ENCODE peak calls at places on chromosome 12, in ten cellular contexts. Q is K562, M is GM12892, K is breast epithelium, S is HepG2, B is stomach, G is IMR-90, O is lower leg skin, Y is esophagus muscularis mucosa, V is esophagus squamous epithelium. Z is an unnamed sample.

GRCh38 chr12:118151755-118152154 is 15.8 kb downstream of the PEBP1 start:
- DNase-seq in V (no peak), M (no peak), G (no peak), K (no peak), S (no peak), O (no peak), Y (no peak), B (no peak), Q (no peak), Z (no peak)

GRCh38 chr12:1302471-1302870 is 291.9 kb downstream of the FBXL14 start:
- DNase-seq in G (no peak), M (no peak), Y (no peak), B (no peak), K (no peak), V (no peak), S (no peak), Q (no peak), O (no peak), Z (no peak)

GRCh38 chr12:116474899-116475298 is 84.3 kb upstream of the MAP1LC3B2 start:
- DNase-seq in Y (no peak), S (no peak), G (no peak), Q (no peak), V (no peak), B (no peak), K (no peak), M (no peak), O (no peak), Z (no peak)

GRCh38 chr12:3202734-3203446 is 125.7 kb downstream of the TSPAN9 start:
- DNase-seq in Y (no peak), V (no peak), B (peak; percentile 56), G (peak; percentile 34), O (peak; percentile 36), S (peak; percentile 28), Q (peak; percentile 78), M (peak; percentile 61), K (no peak), Z (peak; percentile 36)

GRCh38 chr12:11981174-11981733 is 89.5 kb upstream of the BCL2L14 start:
- DNase-seq in K (no peak), B (no peak), M (no peak), G (no peak), V (no peak), Y (no peak), Q (no peak), S (no peak), O (no peak), Z (no peak)

GRCh38 chr12:45598761-45599160 is 130.7 kb upstream of the ARID2 start:
- DNase-seq in Q (no peak), M (no peak), B (no peak), G (no peak), O (no peak), K (no peak), V (no peak), S (no peak), Y (peak; percentile 57), Z (no peak)

GRCh38 chr12:91704446-91704845 is 441.2 kb downstream of the BTG1 start:
- DNase-seq in O (no peak), V (no peak), Q (no peak), K (no peak), M (no peak), Y (no peak), S (no peak), G (peak; percentile 19), B (no peak), Z (no peak)

GRCh38 chr12:121718653-121719239 is 6.2 kb downstream of the TMEM120B start:
- DNase-seq in B (no peak), Y (no peak), G (no peak), S (no peak), V (no peak), K (no peak), Q (peak; percentile 53), O (no peak), M (no peak), Z (peak; percentile 14)

GRCh38 chr12:96478011-96478410 is 11.4 kb upstream of the CFAP54 start:
- DNase-seq in M (no peak), K (no peak), G (no peak), V (no peak), B (no peak), S (no peak), Y (no peak), Q (no peak), O (no peak), Z (no peak)

GRCh38 chr12:40988335-40988734 is 199.8 kb upstream of the PDZRN4 start:
- DNase-seq in K (no peak), O (no peak), G (no peak), B (no peak), V (no peak), S (no peak), M (no peak), Y (no peak), Q (no peak), Z (no peak)

DNA sequence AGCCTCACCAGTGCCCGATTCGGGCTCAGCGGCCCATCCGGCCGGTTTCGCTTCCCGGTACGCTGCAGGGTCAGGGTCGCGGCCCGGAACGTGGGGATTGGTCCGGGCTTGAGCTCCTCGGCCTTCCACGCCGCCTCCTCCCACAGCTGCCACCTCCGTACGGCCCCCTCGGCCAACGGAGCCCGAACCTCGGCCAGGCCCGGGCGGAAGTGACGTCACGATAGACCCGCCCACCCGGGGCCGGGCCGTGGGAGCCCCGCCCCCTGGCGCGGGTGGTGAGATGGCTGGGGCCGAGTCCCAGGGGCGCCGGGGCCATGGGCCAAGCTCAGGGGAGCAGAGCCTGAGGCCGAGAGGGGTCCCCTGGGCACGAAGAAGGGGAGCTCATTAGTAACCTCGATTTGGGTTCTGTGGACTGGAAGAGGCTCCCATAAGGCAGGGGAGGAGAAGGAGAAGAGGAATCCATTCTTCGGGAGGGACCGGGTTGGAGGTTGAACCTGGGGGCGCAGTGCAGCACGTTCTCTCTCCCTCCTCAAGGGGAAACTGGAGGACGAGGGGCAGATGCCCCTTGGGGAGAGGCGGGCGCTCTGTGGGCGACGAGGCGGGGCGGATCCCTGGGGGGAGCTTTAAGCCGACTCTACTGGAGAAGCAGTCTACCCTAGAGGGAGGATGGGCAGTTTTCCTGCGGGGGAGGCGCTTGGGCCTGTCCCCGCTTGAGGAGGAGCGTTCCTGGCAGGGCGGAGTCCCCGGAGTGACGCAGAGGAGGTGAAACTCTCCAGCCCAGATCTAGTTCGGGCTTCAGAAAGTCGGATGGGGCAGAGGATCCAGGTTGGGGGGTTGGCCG is at the start of gene MLF2:
- DNase-seq in O (peak; percentile 99), Q (peak; percentile 93), G (peak; percentile 99), S (peak; percentile 96), M (peak; percentile 98), K (peak; percentile 98), B (peak; percentile 98), V (peak; percentile 87), Y (peak; percentile 99), Z (peak; percentile 99)
- TF ChIP-seq POLR2A in O (peak; percentile 91), Q (peak; percentile 90), G (no peak), S (peak; percentile 79), M (peak; percentile 90), K (peak; percentile 96), B (no peak), V (no peak), Y (peak; percentile 92), Z (peak; percentile 93)

GRCh38 chr12:6347367-6348338 is 5.8 kb upstream of the TNFRSF1A start:
- DNase-seq in S (no peak), Q (no peak), Y (no peak), M (no peak), O (peak; percentile 79), K (peak; percentile 39), B (peak; percentile 83), V (no peak), G (peak; percentile 64), Z (no peak)
- TF ChIP-seq POLR2A in S (no peak), Q (no peak), Y (peak; percentile 13), M (no peak), O (no peak), K (no peak), B (no peak), V (no peak), G (no peak), Z (no peak)

GRCh38 chr12:62632521-62632920 is 165.9 kb downstream of the MON2 start:
- DNase-seq in M (peak; percentile 41), Q (no peak), K (peak; percentile 31), V (no peak), G (no peak), B (no peak), S (peak; percentile 5), Y (peak; percentile 92), O (peak; percentile 58), Z (peak; percentile 28)

GRCh38 chr12:62629413-62629812 is 162.8 kb downstream of the MON2 start:
- DNase-seq in G (no peak), B (no peak), K (no peak), Q (no peak), O (no peak), S (no peak), Y (peak; percentile 29), V (no peak), M (no peak), Z (no peak)

GRCh38 chr12:62629971-62630739 is 163.5 kb downstream of the MON2 start:
- DNase-seq in K (no peak), O (no peak), M (no peak), S (no peak), Q (no peak), G (no peak), Y (peak; percentile 79), B (no peak), V (no peak), Z (no peak)

GRCh38 chr12:62635630-62636029 is 169.0 kb downstream of the MON2 start:
- DNase-seq in V (no peak), O (no peak), B (no peak), Q (no peak), Y (no peak), M (no peak), K (no peak), S (peak; percentile 73), G (no peak), Z (no peak)

DNA sequence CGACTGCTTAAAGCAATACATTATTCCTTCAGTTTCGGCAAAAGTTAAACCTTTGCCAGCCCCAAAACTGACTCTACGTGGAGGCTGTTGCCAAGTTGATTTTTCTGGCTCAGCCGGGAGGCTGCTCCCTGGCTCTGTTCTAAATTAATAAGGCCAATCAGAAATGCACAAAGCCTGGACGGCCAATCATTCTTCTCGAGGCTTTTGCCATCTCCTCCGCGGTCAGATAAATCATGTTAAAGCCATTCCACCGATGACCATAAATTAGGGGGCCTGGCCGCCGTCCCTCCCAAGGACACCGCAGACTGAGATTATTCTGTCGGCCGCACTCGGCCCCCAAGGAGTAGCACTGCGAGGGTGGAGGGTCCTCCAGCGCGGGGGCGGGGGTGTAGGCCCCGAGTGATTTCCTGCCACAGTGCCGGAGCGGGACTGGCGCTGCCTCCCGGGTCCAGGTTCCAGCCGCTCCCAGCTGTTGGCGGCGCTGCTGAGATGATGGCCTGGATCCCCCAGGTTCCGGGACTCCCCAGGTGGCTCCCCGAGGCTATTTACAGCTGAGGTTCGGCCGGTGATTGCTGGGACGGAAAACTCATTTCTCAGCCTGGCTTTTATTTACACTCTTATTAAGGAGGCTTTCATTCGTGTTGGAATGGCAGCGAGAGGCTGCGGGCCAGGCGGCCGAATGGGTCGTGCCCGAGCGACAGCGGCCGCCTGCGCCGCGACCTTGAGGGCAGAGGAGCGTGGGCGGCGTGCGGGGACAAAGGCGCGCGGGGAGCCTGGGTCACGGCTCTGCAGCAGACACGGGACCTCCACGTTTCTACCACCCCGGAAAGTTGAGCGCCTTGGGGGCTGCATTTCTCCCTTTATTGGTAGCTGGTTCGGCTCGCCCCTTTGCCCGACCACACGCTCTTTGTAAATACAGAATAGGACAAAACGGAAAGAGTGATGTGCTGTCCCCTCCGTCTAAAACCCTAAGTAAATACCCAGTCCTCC is 165.2 kb downstream of the MON2 start:
- DNase-seq in Q (no peak), K (peak; percentile 74), B (peak; percentile 43), S (peak; percentile 25), V (no peak), O (peak; percentile 51), M (peak; percentile 48), Y (peak; percentile 92), G (peak; percentile 61), Z (peak; percentile 41)
- TF ChIP-seq POLR2A in Q (no peak), K (no peak), B (no peak), S (no peak), V (no peak), O (no peak), M (no peak), Y (no peak), G (no peak), Z (no peak)

GRCh38 chr12:51025748-51026654 is at the start of gene SLC11A2:
- DNase-seq in O (peak; percentile 94), G (peak; percentile 90), S (peak; percentile 94), Y (peak; percentile 98), Q (peak; percentile 99), K (peak; percentile 96), M (peak; percentile 94), B (peak; percentile 96), V (peak; percentile 64), Z (peak; percentile 97)
- TF ChIP-seq POLR2A in O (no peak), G (peak; percentile 46), S (peak; percentile 83), Y (peak; percentile 31), Q (peak; percentile 83), K (peak; percentile 72), M (peak; percentile 57), B (no peak), V (no peak), Z (peak; percentile 88)

Z was measured in erythroblast.